ENCODE peak calls at places on chromosomes 3 and 15, in four cellular contexts. One of them, this sample, is unnamed.

GRCh38 chr15:51718745-51719144 is 18.7 kb downstream of the LYSMD2 start:
- DNase-seq in NCI-H1105 treated with DMSO at 0.1 percent for 48 hours: no peak
- DNase-seq in T-helper 17 cell: no peak
- DNase-seq in DMS 273 treated with DMSO at 0.1 percent for 48 hours: no peak
- DNase-seq in this sample: no peak

GRCh38 chr3:197753263-197753662 is 3.6 kb downstream of the FYTTD1 start:
- DNase-seq in DMS 273 treated with DMSO at 0.1 percent for 48 hours: no peak
- DNase-seq in NCI-H1105 treated with DMSO at 0.1 percent for 48 hours: no peak
- DNase-seq in T-helper 17 cell: no peak
- DNase-seq in this sample: no peak

GRCh38 chr3:133964547-133964946 is 65.2 kb downstream of the SLCO2A1 start:
- DNase-seq in DMS 273 treated with DMSO at 0.1 percent for 48 hours: no peak
- DNase-seq in NCI-H1105 treated with DMSO at 0.1 percent for 48 hours: no peak
- DNase-seq in T-helper 17 cell: no peak
- DNase-seq in this sample: peak

GRCh38 chr15:73716417-73716816 is 32.2 kb downstream of the CD276 start:
- DNase-seq in NCI-H1105 treated with DMSO at 0.1 percent for 48 hours: peak
- DNase-seq in DMS 273 treated with DMSO at 0.1 percent for 48 hours: no peak
- DNase-seq in T-helper 17 cell: no peak
- DNase-seq in this sample: peak

GRCh38 chr3:170802164-170803151 is 67.5 kb downstream of the RPL22L1 start:
- DNase-seq in DMS 273 treated with DMSO at 0.1 percent for 48 hours: no peak
- DNase-seq in T-helper 17 cell: no peak
- DNase-seq in NCI-H1105 treated with DMSO at 0.1 percent for 48 hours: no peak
- DNase-seq in this sample: no peak

GRCh38 chr3:53196575-53197407 is 35.8 kb downstream of the PRKCD start:
- DNase-seq in NCI-H1105 treated with DMSO at 0.1 percent for 48 hours: no peak
- DNase-seq in DMS 273 treated with DMSO at 0.1 percent for 48 hours: no peak
- DNase-seq in T-helper 17 cell: no peak
- DNase-seq in this sample: peak

GRCh38 chr3:71493372-71493771 is 90.2 kb downstream of the FOXP1 start:
- DNase-seq in DMS 273 treated with DMSO at 0.1 percent for 48 hours: no peak
- DNase-seq in T-helper 17 cell: peak
- DNase-seq in NCI-H1105 treated with DMSO at 0.1 percent for 48 hours: no peak
- DNase-seq in this sample: no peak

GRCh38 chr3:14077310-14077709 is 47.4 kb downstream of the CHCHD4 start:
- DNase-seq in T-helper 17 cell: no peak
- DNase-seq in DMS 273 treated with DMSO at 0.1 percent for 48 hours: no peak
- DNase-seq in NCI-H1105 treated with DMSO at 0.1 percent for 48 hours: no peak
- DNase-seq in this sample: no peak

GRCh38 chr15:71729319-71729718 is 81.0 kb upstream of the NR2E3 start:
- DNase-seq in T-helper 17 cell: no peak
- DNase-seq in NCI-H1105 treated with DMSO at 0.1 percent for 48 hours: no peak
- DNase-seq in DMS 273 treated with DMSO at 0.1 percent for 48 hours: no peak
- DNase-seq in this sample: no peak

GRCh38 chr15:88274534-88275460 is 18.3 kb upstream of the NTRK3 start:
- DNase-seq in T-helper 17 cell: peak
- DNase-seq in DMS 273 treated with DMSO at 0.1 percent for 48 hours: no peak
- DNase-seq in NCI-H1105 treated with DMSO at 0.1 percent for 48 hours: peak
- DNase-seq in this sample: peak

GRCh38 chr15:77905301-77905920 is 172.1 kb downstream of the TBC1D2B start:
- DNase-seq in NCI-H1105 treated with DMSO at 0.1 percent for 48 hours: no peak
- DNase-seq in T-helper 17 cell: no peak
- DNase-seq in DMS 273 treated with DMSO at 0.1 percent for 48 hours: no peak
- DNase-seq in this sample: peak

GRCh38 chr3:42497009-42497731 is 5.3 kb upstream of the VIPR1 start:
- DNase-seq in DMS 273 treated with DMSO at 0.1 percent for 48 hours: no peak
- DNase-seq in T-helper 17 cell: no peak
- DNase-seq in NCI-H1105 treated with DMSO at 0.1 percent for 48 hours: no peak
- DNase-seq in this sample: peak

GRCh38 chr3:195896361-195897080 is 11.8 kb downstream of the TNK2 start:
- DNase-seq in DMS 273 treated with DMSO at 0.1 percent for 48 hours: no peak
- DNase-seq in T-helper 17 cell: no peak
- DNase-seq in NCI-H1105 treated with DMSO at 0.1 percent for 48 hours: peak
- DNase-seq in this sample: peak

GRCh38 chr3:79016587-79017380 is 751.0 kb downstream of the ROBO1 start:
- DNase-seq in NCI-H1105 treated with DMSO at 0.1 percent for 48 hours: no peak
- DNase-seq in DMS 273 treated with DMSO at 0.1 percent for 48 hours: no peak
- DNase-seq in T-helper 17 cell: no peak
- DNase-seq in this sample: peak

GRCh38 chr15:40756938-40757337 is 1.9 kb upstream of the RMDN3 start:
- DNase-seq in DMS 273 treated with DMSO at 0.1 percent for 48 hours: no peak
- DNase-seq in NCI-H1105 treated with DMSO at 0.1 percent for 48 hours: no peak
- DNase-seq in T-helper 17 cell: no peak
- DNase-seq in this sample: peak

GRCh38 chr15:92921215-92922131 is 21.3 kb downstream of the CHD2 start:
- DNase-seq in DMS 273 treated with DMSO at 0.1 percent for 48 hours: no peak
- DNase-seq in NCI-H1105 treated with DMSO at 0.1 percent for 48 hours: no peak
- DNase-seq in T-helper 17 cell: no peak
- DNase-seq in this sample: no peak

GRCh38 chr15:70447081-70447480 is 316.3 kb downstream of the UACA start:
- DNase-seq in NCI-H1105 treated with DMSO at 0.1 percent for 48 hours: no peak
- DNase-seq in DMS 273 treated with DMSO at 0.1 percent for 48 hours: no peak
- DNase-seq in T-helper 17 cell: no peak
- DNase-seq in this sample: no peak

GRCh38 chr15:74733269-74733668 is 7.9 kb upstream of the CYP1A1 start:
- DNase-seq in T-helper 17 cell: no peak
- DNase-seq in DMS 273 treated with DMSO at 0.1 percent for 48 hours: no peak
- DNase-seq in NCI-H1105 treated with DMSO at 0.1 percent for 48 hours: no peak
- DNase-seq in this sample: no peak

GRCh38 chr3:61857297-61857696 is 295.9 kb downstream of the PTPRG start:
- DNase-seq in NCI-H1105 treated with DMSO at 0.1 percent for 48 hours: no peak
- DNase-seq in DMS 273 treated with DMSO at 0.1 percent for 48 hours: no peak
- DNase-seq in T-helper 17 cell: no peak
- DNase-seq in this sample: no peak

GRCh38 chr15:49041406-49041805 is 4.8 kb downstream of the SECISBP2L start:
- DNase-seq in DMS 273 treated with DMSO at 0.1 percent for 48 hours: no peak
- DNase-seq in NCI-H1105 treated with DMSO at 0.1 percent for 48 hours: no peak
- DNase-seq in T-helper 17 cell: no peak
- DNase-seq in this sample: no peak

GRCh38 chr3:16338999-16339398 is 74.0 kb downstream of the OXNAD1 start:
- DNase-seq in DMS 273 treated with DMSO at 0.1 percent for 48 hours: peak
- DNase-seq in T-helper 17 cell: no peak
- DNase-seq in NCI-H1105 treated with DMSO at 0.1 percent for 48 hours: no peak
- DNase-seq in this sample: peak

This sample was measured in NCI-H69.